ENCODE peak calls at places on chromosome 5, in ten cellular contexts. One of them, this sample, is unnamed.

GRCh38 chr5:33068786-33069185 is 357.7 kb downstream of the NPR3 start:
- DNase-seq in cardiac muscle cell: no peak
- DNase-seq in right lobe of liver: no peak
- DNase-seq in bronchial epithelial cell: peak; percentile 98
- DNase-seq in BE2C: no peak
- DNase-seq in psoas muscle: no peak
- DNase-seq in mammary epithelial cell: peak; percentile 93
- DNase-seq in HL-60: no peak
- DNase-seq in sigmoid colon: no peak
- DNase-seq in PC-3: peak; percentile 71
- DNase-seq in this sample: peak; percentile 14

GRCh38 chr5:180343110-180343845 is 9.9 kb downstream of the GFPT2 start:
- DNase-seq in cardiac muscle cell: peak; percentile 74
- DNase-seq in right lobe of liver: no peak
- DNase-seq in bronchial epithelial cell: no peak
- DNase-seq in BE2C: no peak
- DNase-seq in psoas muscle: no peak
- DNase-seq in mammary epithelial cell: no peak
- DNase-seq in HL-60: no peak
- DNase-seq in sigmoid colon: peak; percentile 65
- DNase-seq in PC-3: no peak
- DNase-seq in this sample: peak; percentile 32

GRCh38 chr5:54171645-54172384 is 138.6 kb downstream of the ARL15 start:
- DNase-seq in cardiac muscle cell: peak; percentile 54
- DNase-seq in right lobe of liver: no peak
- DNase-seq in bronchial epithelial cell: peak; percentile 71
- DNase-seq in BE2C: no peak
- DNase-seq in psoas muscle: no peak
- DNase-seq in mammary epithelial cell: peak; percentile 47
- DNase-seq in HL-60: peak; percentile 31
- DNase-seq in sigmoid colon: no peak
- DNase-seq in PC-3: peak; percentile 3
- DNase-seq in this sample: peak; percentile 44

GRCh38 chr5:117680421-117680820 is 1105.8 kb upstream of the SEMA6A start:
- DNase-seq in cardiac muscle cell: no peak
- DNase-seq in right lobe of liver: no peak
- DNase-seq in bronchial epithelial cell: no peak
- DNase-seq in BE2C: no peak
- DNase-seq in psoas muscle: no peak
- DNase-seq in mammary epithelial cell: no peak
- DNase-seq in HL-60: no peak
- DNase-seq in sigmoid colon: no peak
- DNase-seq in PC-3: no peak
- DNase-seq in this sample: no peak

GRCh38 chr5:89241186-89241585 is 358.2 kb upstream of the MEF2C start:
- DNase-seq in cardiac muscle cell: peak; percentile 23
- DNase-seq in right lobe of liver: no peak
- DNase-seq in bronchial epithelial cell: peak; percentile 9
- DNase-seq in BE2C: no peak
- DNase-seq in psoas muscle: no peak
- DNase-seq in mammary epithelial cell: peak; percentile 40
- DNase-seq in HL-60: no peak
- DNase-seq in sigmoid colon: no peak
- DNase-seq in PC-3: peak; percentile 73
- DNase-seq in this sample: no peak

GRCh38 chr5:78589928-78590327 is 58.6 kb downstream of the LHFPL2 start:
- DNase-seq in cardiac muscle cell: no peak
- DNase-seq in right lobe of liver: no peak
- DNase-seq in bronchial epithelial cell: no peak
- DNase-seq in BE2C: no peak
- DNase-seq in psoas muscle: no peak
- DNase-seq in mammary epithelial cell: no peak
- DNase-seq in HL-60: no peak
- DNase-seq in sigmoid colon: no peak
- DNase-seq in PC-3: no peak
- DNase-seq in this sample: no peak

GRCh38 chr5:6584101-6584645 is 48.7 kb downstream of the NSUN2 start:
- DNase-seq in cardiac muscle cell: no peak
- DNase-seq in right lobe of liver: no peak
- DNase-seq in bronchial epithelial cell: no peak
- DNase-seq in BE2C: no peak
- DNase-seq in psoas muscle: no peak
- DNase-seq in mammary epithelial cell: no peak
- DNase-seq in HL-60: no peak
- DNase-seq in sigmoid colon: no peak
- DNase-seq in PC-3: no peak
- DNase-seq in this sample: no peak

GRCh38 chr5:75566710-75567309 is 44.4 kb upstream of the ANKDD1B start:
- DNase-seq in cardiac muscle cell: peak; percentile 95
- DNase-seq in right lobe of liver: no peak
- DNase-seq in bronchial epithelial cell: peak; percentile 95
- DNase-seq in BE2C: no peak
- DNase-seq in psoas muscle: no peak
- DNase-seq in mammary epithelial cell: peak; percentile 82
- DNase-seq in HL-60: peak; percentile 15
- DNase-seq in sigmoid colon: no peak
- DNase-seq in PC-3: peak; percentile 88
- DNase-seq in this sample: peak; percentile 80

GRCh38 chr5:17487180-17487512 is 10.9 kb upstream of the TAF11L2 start:
- DNase-seq in cardiac muscle cell: no peak
- DNase-seq in right lobe of liver: no peak
- DNase-seq in bronchial epithelial cell: no peak
- DNase-seq in BE2C: no peak
- DNase-seq in psoas muscle: no peak
- DNase-seq in mammary epithelial cell: no peak
- DNase-seq in HL-60: no peak
- DNase-seq in sigmoid colon: no peak
- DNase-seq in PC-3: peak; percentile 60
- DNase-seq in this sample: no peak

GRCh38 chr5:163532203-163532892 is 26.9 kb downstream of the MAT2B start:
- DNase-seq in cardiac muscle cell: no peak
- DNase-seq in right lobe of liver: no peak
- DNase-seq in bronchial epithelial cell: no peak
- DNase-seq in BE2C: no peak
- DNase-seq in psoas muscle: no peak
- DNase-seq in mammary epithelial cell: no peak
- DNase-seq in HL-60: no peak
- DNase-seq in sigmoid colon: no peak
- DNase-seq in PC-3: no peak
- DNase-seq in this sample: no peak

DNA sequence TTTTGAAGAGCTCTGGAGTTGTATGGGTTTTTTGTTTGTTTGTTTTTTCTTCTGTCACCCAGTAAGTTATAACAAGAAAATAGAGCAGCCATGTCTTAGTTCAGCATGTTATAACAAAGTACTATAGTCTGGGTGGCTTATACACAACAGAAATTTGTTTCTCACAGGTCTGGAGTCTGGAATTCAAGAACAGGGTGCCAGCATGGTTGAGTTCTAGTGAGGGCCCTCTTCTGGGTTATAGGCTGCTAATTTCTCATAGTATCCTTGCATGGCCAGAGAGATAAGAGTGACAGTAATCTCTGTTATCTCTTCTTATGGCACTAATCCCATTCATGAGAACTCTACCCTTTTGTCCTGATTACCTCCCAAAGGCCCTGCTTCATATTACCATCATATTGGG is 114.7 kb downstream of the GIN1 start:
- DNase-seq in cardiac muscle cell: no peak
- DNase-seq in right lobe of liver: no peak
- DNase-seq in bronchial epithelial cell: no peak
- DNase-seq in BE2C: no peak
- DNase-seq in psoas muscle: no peak
- DNase-seq in mammary epithelial cell: no peak
- DNase-seq in HL-60: no peak
- DNase-seq in sigmoid colon: no peak
- DNase-seq in PC-3: no peak
- DNase-seq in this sample: no peak
- TF ChIP-seq CTCF in cardiac muscle cell: no peak
- TF ChIP-seq CTCF in right lobe of liver: no peak
- TF ChIP-seq CTCF in bronchial epithelial cell: no peak
- TF ChIP-seq CTCF in BE2C: no peak
- TF ChIP-seq CTCF in psoas muscle: no peak
- TF ChIP-seq CTCF in mammary epithelial cell: no peak
- TF ChIP-seq CTCF in HL-60: no peak
- TF ChIP-seq CTCF in sigmoid colon: no peak
- TF ChIP-seq CTCF in PC-3: no peak
- TF ChIP-seq CTCF in this sample: no peak

GRCh38 chr5:5492087-5492933 is 69.8 kb downstream of the ICE1 start:
- DNase-seq in cardiac muscle cell: peak; percentile 74
- DNase-seq in right lobe of liver: no peak
- DNase-seq in bronchial epithelial cell: peak; percentile 59
- DNase-seq in BE2C: peak; percentile 64
- DNase-seq in psoas muscle: no peak
- DNase-seq in mammary epithelial cell: peak; percentile 37
- DNase-seq in HL-60: peak; percentile 64
- DNase-seq in sigmoid colon: no peak
- DNase-seq in PC-3: peak; percentile 72
- DNase-seq in this sample: no peak
- H3K4me3 ChIP-seq in cardiac muscle cell: no peak overlapping the region
- H3K4me3 ChIP-seq in right lobe of liver: no peak overlapping the region
- H3K4me3 ChIP-seq in bronchial epithelial cell: no peak overlapping the region
- H3K4me3 ChIP-seq in BE2C: no peak overlapping the region
- H3K4me3 ChIP-seq in psoas muscle: no peak overlapping the region
- H3K4me3 ChIP-seq in mammary epithelial cell: no peak overlapping the region
- H3K4me3 ChIP-seq in HL-60: no peak overlapping the region
- H3K4me3 ChIP-seq in sigmoid colon: no peak overlapping the region
- H3K4me3 ChIP-seq in PC-3: no peak overlapping the region
- H3K4me3 ChIP-seq in this sample: no peak overlapping the region

GRCh38 chr5:123085638-123086286 is 3.3 kb upstream of the PRDM6 start:
- DNase-seq in cardiac muscle cell: no peak
- DNase-seq in right lobe of liver: no peak
- DNase-seq in bronchial epithelial cell: no peak
- DNase-seq in BE2C: no peak
- DNase-seq in psoas muscle: no peak
- DNase-seq in mammary epithelial cell: no peak
- DNase-seq in HL-60: no peak
- DNase-seq in sigmoid colon: no peak
- DNase-seq in PC-3: no peak
- DNase-seq in this sample: no peak
- H3K27me3 ChIP-seq in cardiac muscle cell: peaks cover 98% of the 10 kb centered on the region
- H3K27me3 ChIP-seq in right lobe of liver: no peaks in the 10 kb centered on the region
- H3K27me3 ChIP-seq in bronchial epithelial cell: peaks cover 57% of the 10 kb centered on the region
- H3K27me3 ChIP-seq in BE2C: peaks cover 96% of the 10 kb centered on the region
- H3K27me3 ChIP-seq in psoas muscle: no peaks in the 10 kb centered on the region
- H3K27me3 ChIP-seq in mammary epithelial cell: peaks cover 42% of the 10 kb centered on the region
- H3K27me3 ChIP-seq in HL-60: peaks cover 8% of the 10 kb centered on the region
- H3K27me3 ChIP-seq in sigmoid colon: peaks cover 22% of the 10 kb centered on the region
- H3K27me3 ChIP-seq in PC-3: peaks cover 72% of the 10 kb centered on the region
- H3K27me3 ChIP-seq in this sample: peaks cover 84% of the 10 kb centered on the region

DNA sequence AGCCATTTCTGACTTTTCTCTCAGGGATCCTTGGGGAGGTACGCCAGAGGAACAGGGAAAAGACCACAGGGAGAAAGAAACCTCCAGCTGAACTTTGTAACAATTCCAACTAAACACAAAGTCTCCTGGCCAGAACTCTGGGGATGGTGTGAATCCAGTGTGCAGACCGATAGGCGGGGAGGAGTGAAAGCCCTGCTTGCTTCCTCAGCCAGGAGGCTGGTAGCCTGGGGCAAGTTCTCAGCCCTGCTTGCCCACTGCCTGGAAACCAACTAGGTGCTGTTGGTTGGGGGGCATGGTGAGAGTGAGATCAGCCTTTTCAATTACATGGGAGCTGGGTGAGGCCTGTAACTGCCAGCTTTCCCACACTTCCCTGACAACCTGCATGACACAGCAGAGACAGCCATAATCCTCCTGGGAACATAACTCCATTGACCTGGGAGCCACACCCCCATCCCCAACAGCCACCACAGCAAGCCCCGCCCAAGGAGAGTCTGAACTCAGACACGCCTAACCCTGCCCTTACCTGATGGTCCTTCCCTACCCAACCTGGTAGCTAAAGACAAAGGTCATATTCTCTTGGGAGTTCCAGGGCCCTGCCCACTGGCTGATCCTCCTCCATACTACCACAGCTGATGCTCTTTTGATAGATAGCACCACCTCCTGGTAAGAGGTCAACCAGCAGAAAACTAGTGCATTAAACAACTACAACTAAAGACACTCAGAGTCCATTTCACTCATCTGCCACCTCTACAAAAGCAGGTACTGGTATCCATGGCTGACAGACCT is 100.1 kb upstream of the TNFAIP8 start:
- DNase-seq in cardiac muscle cell: peak; percentile 33
- DNase-seq in right lobe of liver: no peak
- DNase-seq in bronchial epithelial cell: peak; percentile 68
- DNase-seq in BE2C: peak; percentile 39
- DNase-seq in psoas muscle: no peak
- DNase-seq in mammary epithelial cell: peak; percentile 57
- DNase-seq in HL-60: no peak
- DNase-seq in sigmoid colon: no peak
- DNase-seq in PC-3: peak; percentile 58
- DNase-seq in this sample: no peak
- TF ChIP-seq CTCF in cardiac muscle cell: peak; percentile 34
- TF ChIP-seq CTCF in right lobe of liver: peak; percentile 24
- TF ChIP-seq CTCF in bronchial epithelial cell: peak; percentile 37
- TF ChIP-seq CTCF in BE2C: peak; percentile 66
- TF ChIP-seq CTCF in psoas muscle: no peak
- TF ChIP-seq CTCF in mammary epithelial cell: peak; percentile 48
- TF ChIP-seq CTCF in HL-60: no peak
- TF ChIP-seq CTCF in sigmoid colon: no peak
- TF ChIP-seq CTCF in PC-3: peak; percentile 57
- TF ChIP-seq CTCF in this sample: no peak

This sample was measured in kidney epithelial cell.